ENCODE peak calls at places on chromosome 18, in four cellular contexts. G is heart left ventricle, I is stomach, F is GM12878. C is an unnamed sample. For H3K36me3, the result is how much of the 10 kb centered on the place peaks cover.

GRCh38 chr18:48844271-48844670 is 106.5 kb downstream of the SMAD7 start:
- DNase-seq in I (no peak), F (no peak), G (no peak), C (peak)

GRCh38 chr18:57249109-57249508 is 102.2 kb downstream of the BOD1L2 start:
- DNase-seq in F (no peak), G (no peak), I (no peak), C (no peak)

GRCh38 chr18:53952700-53953099 is 271.8 kb downstream of the MBD2 start:
- DNase-seq in F (no peak), I (no peak), G (no peak), C (no peak)

GRCh38 chr18:58105206-58105907 is 61.3 kb downstream of the NEDD4L start:
- DNase-seq in G (no peak), F (no peak), I (no peak), C (no peak)

GRCh38 chr18:47260138-47260923 is 8.9 kb upstream of the SKOR2 start:
- DNase-seq in G (peak), F (no peak), I (peak), C (no peak)

GRCh38 chr18:78090584-78090983 is 840.9 kb downstream of the GALR1 start:
- DNase-seq in G (no peak), I (no peak), F (no peak), C (no peak)

GRCh38 chr18:28794459-28795245 is 617.7 kb upstream of the CDH2 start:
- DNase-seq in F (no peak), G (no peak), I (no peak), C (no peak)

GRCh38 chr18:6795307-6795706 is 65.8 kb downstream of the ARHGAP28 start:
- DNase-seq in I (no peak), F (no peak), G (no peak), C (no peak)

GRCh38 chr18:45324489-45325111 is 290.7 kb upstream of the SLC14A2 start:
- DNase-seq in I (no peak), F (no peak), G (no peak), C (no peak)

GRCh38 chr18:54647176-54647575 is 56.1 kb downstream of the DYNAP start:
- DNase-seq in F (no peak), I (no peak), G (no peak), C (no peak)

GRCh38 chr18:9861933-9862332 is 23.8 kb upstream of the TXNDC2 start:
- DNase-seq in I (no peak), G (no peak), F (peak), C (no peak)

GRCh38 chr18:54217624-54218023 is 6.8 kb downstream of the MBD2 start:
- DNase-seq in F (no peak), G (no peak), I (no peak), C (no peak)

GRCh38 chr18:39938678-39939077 is 2016.4 kb upstream of the PIK3C3 start:
- DNase-seq in I (no peak), F (no peak), G (no peak), C (no peak)

GRCh38 chr18:76432970-76433767 is 61.9 kb downstream of the ZNF516 start:
- DNase-seq in I (no peak), G (no peak), F (no peak), C (no peak)

GRCh38 chr18:24878289-24878688 is 417.9 kb downstream of the HRH4 start:
- DNase-seq in G (peak), F (no peak), I (no peak), C (no peak)

GRCh38 chr18:63676526-63676925 is 14.8 kb upstream of the SERPINB3 start:
- DNase-seq in F (no peak), I (peak), G (no peak), C (no peak)

GRCh38 chr18:39624934-39625333 is 2059.3 kb upstream of the CELF4 start:
- DNase-seq in G (no peak), F (no peak), I (no peak), C (no peak)

GRCh38 chr18:75391275-75392115 is 36.0 kb downstream of the SMIM21 start:
- DNase-seq in F (no peak), G (no peak), I (no peak), C (no peak)

GRCh38 chr18:40046596-40046995 is 1908.4 kb upstream of the PIK3C3 start:
- DNase-seq in G (no peak), I (no peak), F (no peak), C (no peak)

GRCh38 chr18:31678425-31678824 is 6.0 kb downstream of the B4GALT6 start:
- DNase-seq in G (no peak), F (no peak), I (no peak), C (no peak)

GRCh38 chr18:63477972-63478371 is 1.2 kb downstream of the SERPINB5 start:
- DNase-seq in G (no peak), F (no peak), I (no peak), C (no peak)

GRCh38 chr18:46331316-46331715 is 227.1 kb downstream of the HAUS1 start:
- DNase-seq in I (no peak), G (no peak), F (no peak), C (no peak)

GRCh38 chr18:47635416-47635815 is 295.0 kb downstream of the SMAD2 start:
- DNase-seq in I (no peak), F (no peak), G (no peak), C (no peak)

GRCh38 chr18:8424917-8425725 is 184.1 kb upstream of the RAB12 start:
- DNase-seq in F (no peak), I (no peak), G (no peak), C (no peak)

GRCh38 chr18:9184998-9185613 is 48.5 kb downstream of the ANKRD12 start:
- DNase-seq in I (no peak), G (no peak), F (no peak), C (no peak)

GRCh38 chr18:76376225-76376624 is 118.8 kb downstream of the ZNF516 start:
- DNase-seq in I (no peak), F (no peak), G (no peak), C (no peak)

GRCh38 chr18:46301571-46301970 is 197.4 kb downstream of the HAUS1 start:
- DNase-seq in G (no peak), F (no peak), I (no peak), C (peak)

GRCh38 chr18:62347091-62347506 is 22.0 kb downstream of the TNFRSF11A start:
- DNase-seq in F (no peak), I (no peak), G (no peak), C (no peak)

GRCh38 chr18:73975266-73975665 is 172.4 kb downstream of the FBXO15 start:
- DNase-seq in I (no peak), G (no peak), F (no peak), C (no peak)

GRCh38 chr18:72542993-72543361 is 1.2 kb downstream of the CBLN2 start:
- DNase-seq in F (no peak), G (no peak), I (no peak), C (no peak)

GRCh38 chr18:45785015-45785597 is 40.4 kb upstream of the SIGLEC15 start:
- DNase-seq in G (peak), F (no peak), I (no peak), C (no peak)

GRCh38 chr18:24672165-24672950 is 211.9 kb downstream of the HRH4 start:
- DNase-seq in F (no peak), I (no peak), G (no peak), C (no peak)

GRCh38 chr18:10421859-10422258 is 32.6 kb upstream of the APCDD1 start:
- DNase-seq in F (no peak), I (no peak), G (no peak), C (no peak)

GRCh38 chr18:48408727-48409590 is at the start of gene ZBTB7C:
- DNase-seq in F (no peak), I (peak), G (peak), C (peak)

GRCh38 chr18:47953471-47953931 is 23.0 kb upstream of the SMAD2 start:
- DNase-seq in F (no peak), G (peak), I (no peak), C (no peak)

GRCh38 chr18:79728931-79729586 is 49.5 kb downstream of the CTDP1 start:
- DNase-seq in G (no peak), F (no peak), I (no peak), C (no peak)

GRCh38 chr18:79730804-79731203 is 51.2 kb downstream of the CTDP1 start:
- DNase-seq in F (no peak), G (no peak), I (no peak), C (no peak)

GRCh38 chr18:79726721-79727120 is 47.1 kb downstream of the CTDP1 start:
- DNase-seq in F (no peak), I (no peak), G (no peak), C (no peak)

GRCh38 chr18:79727211-79727610 is 47.6 kb downstream of the CTDP1 start:
- DNase-seq in I (no peak), F (no peak), G (no peak), C (no peak)

GRCh38 chr18:79729611-79730010 is 50.0 kb downstream of the CTDP1 start:
- DNase-seq in I (no peak), G (no peak), F (no peak), C (no peak)
- H3K36me3 ChIP-seq in I (half or more), G (half or more), F (under half), C (half or more)

GRCh38 chr18:181711-182110 is 23.4 kb downstream of the USP14 start:
- DNase-seq in F (no peak), G (no peak), I (no peak), C (no peak)

GRCh38 chr18:189254-189653 is 30.9 kb downstream of the USP14 start:
- DNase-seq in F (no peak), G (no peak), I (no peak), C (no peak)

GRCh38 chr18:179499-179898 is 21.1 kb downstream of the USP14 start:
- DNase-seq in I (no peak), G (no peak), F (no peak), C (no peak)

GRCh38 chr18:183769-184168 is 25.4 kb downstream of the USP14 start:
- DNase-seq in F (no peak), G (no peak), I (no peak), C (no peak)
- H3K36me3 ChIP-seq in F (under half), G (under half), I (half or more), C (half or more)

DNA sequence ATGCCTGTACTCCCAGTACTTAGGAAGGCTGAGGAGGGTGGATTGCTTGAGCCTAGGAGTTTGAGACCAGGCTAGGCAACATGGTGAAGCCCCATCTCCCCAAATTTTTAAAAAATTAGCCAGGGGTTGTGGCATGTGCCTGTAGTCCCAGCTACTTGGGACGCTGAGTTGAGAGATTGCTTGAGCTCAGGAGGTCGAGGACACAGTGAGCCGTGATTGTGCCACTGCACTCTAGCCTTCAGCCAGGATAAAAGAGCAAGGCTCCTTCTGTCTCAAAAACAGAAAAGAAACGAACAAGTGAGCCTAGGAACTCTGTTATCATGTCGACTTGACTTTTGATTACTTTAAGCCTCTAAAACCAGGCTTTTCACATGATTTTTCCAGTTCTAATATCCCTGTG is 13.7 kb downstream of the NPC1 start:
- DNase-seq in G (no peak), F (no peak), I (no peak), C (no peak)
- H3K36me3 ChIP-seq in G (under half), F (under half), I (half or more), C (under half)

DNA sequence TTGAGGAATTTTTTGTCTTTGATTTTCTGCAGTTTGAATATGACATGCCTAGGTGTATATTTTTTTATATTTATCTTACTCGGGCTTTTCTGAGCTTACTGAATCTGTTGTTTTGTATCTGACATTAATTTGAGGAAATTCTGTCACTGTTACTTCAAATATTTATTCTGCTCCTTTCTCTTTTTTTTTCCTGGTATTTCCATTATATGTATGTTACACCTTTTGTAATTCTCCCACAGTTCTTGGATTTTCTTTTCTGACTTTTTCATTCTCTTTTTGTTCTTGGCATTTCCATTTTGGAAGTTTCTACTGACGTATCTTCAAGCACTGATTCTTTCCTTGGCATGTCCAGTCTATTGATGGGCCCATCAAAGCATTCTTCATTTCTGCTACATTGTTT is 24.1 kb upstream of the SKA1 start:
- DNase-seq in F (no peak), G (no peak), I (no peak), C (no peak)
- H3K36me3 ChIP-seq in F (under half), G (under half), I (under half), C (under half)

DNA sequence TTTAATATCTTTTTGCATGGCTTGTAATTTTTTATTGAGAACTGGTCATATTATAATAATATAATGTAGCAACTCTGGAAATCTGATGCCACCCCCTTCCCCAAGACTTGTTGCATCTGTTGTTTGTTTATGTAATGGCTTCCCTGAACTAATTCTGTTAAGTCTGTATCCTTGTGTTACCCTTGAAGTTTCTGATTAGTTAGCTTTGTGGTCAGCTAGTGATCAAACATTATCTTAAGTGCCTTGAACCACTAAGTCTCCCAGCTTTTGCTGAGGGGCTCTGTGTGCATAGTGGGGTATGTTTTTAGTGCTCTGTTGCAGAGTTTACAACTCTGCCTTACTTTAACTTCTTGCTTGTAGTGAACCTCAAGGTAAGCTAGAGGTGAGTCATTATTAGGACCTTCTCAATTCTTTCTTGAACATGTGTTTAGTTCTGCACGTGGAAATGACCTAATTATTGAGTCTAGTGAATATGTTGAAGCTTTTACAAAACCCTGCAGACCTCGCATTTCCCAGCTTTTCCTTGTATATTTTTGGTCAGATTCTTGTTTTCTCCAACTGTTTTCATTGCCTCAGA is 24.8 kb downstream of the SMCHD1 start:
- DNase-seq in G (no peak), F (no peak), I (no peak), C (no peak)
- H3K36me3 ChIP-seq in G (under half), F (under half), I (half or more), C (under half)

DNA sequence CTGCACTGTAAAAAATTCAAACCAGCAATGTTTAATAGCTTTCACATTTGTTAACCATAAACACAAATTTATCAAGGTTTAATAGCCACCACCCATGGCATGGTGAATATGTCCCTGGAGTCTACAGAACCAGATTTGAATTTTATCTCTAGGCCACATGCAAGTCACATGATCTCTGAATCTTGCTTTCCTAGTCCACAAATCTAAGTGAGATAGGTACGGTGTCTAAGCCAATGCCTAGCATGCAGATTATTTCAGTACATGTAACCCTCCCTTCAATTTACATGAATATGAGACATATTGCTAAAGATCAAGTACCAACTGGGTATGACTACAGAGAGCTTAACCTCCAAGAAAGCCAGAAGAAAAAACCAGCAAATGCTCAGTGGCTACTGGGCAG is 10.0 kb downstream of the ZNF24 start:
- DNase-seq in G (no peak), F (no peak), I (no peak), C (no peak)
- H3K36me3 ChIP-seq in G (half or more), F (under half), I (half or more), C (half or more)

DNA sequence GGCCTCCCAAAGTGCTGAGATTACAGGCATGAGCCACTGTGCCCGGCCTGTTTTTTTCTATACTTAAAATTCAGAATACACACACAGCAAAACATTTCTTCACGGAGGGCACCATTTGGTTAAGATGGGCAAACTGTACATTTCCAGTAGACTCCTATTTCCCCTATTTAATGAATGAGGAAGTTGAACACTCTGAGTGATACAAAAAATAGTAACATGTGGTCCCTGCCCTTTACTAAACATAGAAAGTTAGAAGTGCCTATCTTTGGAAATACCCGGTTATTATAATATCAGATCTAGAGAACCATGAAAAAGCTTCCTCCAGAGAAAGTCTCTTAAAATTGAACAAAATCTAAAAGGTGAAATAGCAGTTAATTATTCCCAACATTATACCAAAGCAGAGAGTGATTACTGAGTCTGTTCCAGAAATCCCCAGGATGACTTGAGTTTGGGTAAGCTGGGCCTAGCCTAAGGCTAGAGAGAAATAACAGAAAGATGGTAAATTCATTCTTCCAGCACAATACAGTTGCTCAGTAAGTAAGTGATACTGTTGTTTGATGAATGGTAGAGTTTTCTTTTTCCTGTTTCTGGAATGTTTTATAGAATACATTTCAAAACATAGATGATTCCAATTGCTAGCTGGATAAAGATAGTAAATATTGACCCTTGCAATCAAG is 23.3 kb upstream of the RMC1 start:
- DNase-seq in I (no peak), G (no peak), F (no peak), C (no peak)
- H3K36me3 ChIP-seq in I (half or more), G (half or more), F (under half), C (half or more)

DNA sequence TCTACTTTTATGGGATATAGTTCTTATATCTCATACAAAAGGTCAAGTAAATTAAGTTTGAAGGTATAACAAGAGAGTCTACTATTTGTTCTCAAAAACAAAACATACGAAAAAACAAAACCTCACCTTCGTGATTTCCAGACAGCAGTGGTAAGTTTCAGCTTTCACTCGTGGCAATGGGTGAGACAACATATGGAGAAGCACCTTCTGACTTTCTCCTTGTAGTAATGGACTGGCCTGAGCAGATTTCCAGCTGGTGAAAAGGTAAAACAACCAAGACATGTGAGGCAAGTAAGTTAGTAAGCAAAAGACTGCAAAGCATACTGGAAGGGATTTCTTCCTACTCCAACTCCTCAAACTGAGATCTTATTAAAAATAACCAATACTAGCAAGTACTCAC is 39.6 kb downstream of the RTTN start:
- DNase-seq in G (no peak), I (no peak), F (peak), C (no peak)
- H3K36me3 ChIP-seq in G (under half), I (under half), F (under half), C (under half)

GRCh38 chr18:51091270-51091669 is 61.3 kb downstream of the SMAD4 start:
- DNase-seq in F (no peak), I (no peak), G (no peak), C (no peak)

GRCh38 chr18:51092097-51092496 is 62.1 kb downstream of the SMAD4 start:
- DNase-seq in G (no peak), F (no peak), I (no peak), C (no peak)

GRCh38 chr18:51089691-51090090 is 59.7 kb downstream of the SMAD4 start:
- DNase-seq in G (no peak), F (no peak), I (no peak), C (no peak)

GRCh38 chr18:51083398-51083797 is 53.4 kb downstream of the SMAD4 start:
- DNase-seq in G (no peak), F (no peak), I (no peak), C (no peak)

GRCh38 chr18:51088410-51088809 is 58.4 kb downstream of the SMAD4 start:
- DNase-seq in G (no peak), F (no peak), I (no peak), C (no peak)
- H3K36me3 ChIP-seq in G (under half), F (under half), I (under half), C (under half)